ENCODE peak calls at places on chromosomes 12 and 14, in eight cellular contexts. O, D, C, Z, T, G, M and W are unnamed samples.

GRCh38 chr12:19130224-19131019 is 889 bp downstream of the PLEKHA5 start:
- DNase-seq in D (peak; percentile 83), Z (no peak), C (peak; percentile 6), O (no peak), M (peak; percentile 37), T (peak; percentile 67), G (peak; percentile 54), W (peak; percentile 43)

GRCh38 chr12:68611094-68611818 is 557 bp downstream of the RAP1B start:
- DNase-seq in C (peak; percentile 40), T (peak; percentile 83), D (peak; percentile 88), G (peak; percentile 75), M (peak; percentile 71), Z (peak; percentile 65), O (no peak), W (peak; percentile 41)

GRCh38 chr12:41223600-41223999 is 35.5 kb downstream of the PDZRN4 start:
- DNase-seq in G (no peak), Z (no peak), O (no peak), D (no peak), T (no peak), C (no peak), M (no peak), W (no peak)

GRCh38 chr14:74963705-74964271 is 8.4 kb upstream of the PGF start:
- DNase-seq in T (no peak), G (peak; percentile 34), D (no peak), C (no peak), M (no peak), O (no peak), Z (no peak), W (no peak)

GRCh38 chr14:60183724-60184596 is 18.8 kb upstream of the DHRS7 start:
- DNase-seq in Z (no peak), O (no peak), D (no peak), M (no peak), T (no peak), G (peak; percentile 76), C (peak; percentile 18), W (no peak)

GRCh38 chr12:41983896-41984295 is 160.8 kb downstream of the GXYLT1 start:
- DNase-seq in O (no peak), C (no peak), M (no peak), D (no peak), T (no peak), Z (no peak), G (no peak), W (no peak)

GRCh38 chr12:111691262-111691661 is 5.4 kb downstream of the ACAD10 start:
- DNase-seq in C (no peak), M (no peak), G (no peak), D (no peak), O (no peak), T (no peak), Z (no peak), W (no peak)

GRCh38 chr12:49295087-49296001 is at the start of gene PRPH:
- DNase-seq in Z (no peak), G (peak; percentile 33), C (no peak), T (peak; percentile 59), O (no peak), D (peak; percentile 80), M (no peak), W (no peak)

GRCh38 chr12:117069926-117070900 is 29.0 kb downstream of the TESC start:
- DNase-seq in T (no peak), M (peak; percentile 23), G (no peak), O (no peak), Z (no peak), D (peak; percentile 70), C (no peak), W (no peak)

GRCh38 chr12:31342314-31342713 is 16.4 kb upstream of the SINHCAF start:
- DNase-seq in Z (no peak), M (no peak), O (no peak), C (no peak), T (no peak), D (no peak), G (no peak), W (no peak)

GRCh38 chr12:102913453-102914226 is 3.4 kb downstream of the PAH start:
- DNase-seq in C (no peak), G (no peak), M (no peak), Z (no peak), D (no peak), O (no peak), T (no peak), W (no peak)

GRCh38 chr12:4221157-4221556 is 52.4 kb upstream of the CCND2 start:
- DNase-seq in T (no peak), D (no peak), M (no peak), C (no peak), G (no peak), Z (no peak), O (no peak), W (no peak)

GRCh38 chr12:80187660-80188090 is 88.3 kb downstream of the OTOGL start:
- DNase-seq in T (no peak), Z (no peak), G (peak; percentile 78), D (no peak), C (no peak), M (no peak), O (no peak), W (no peak)

GRCh38 chr12:54385251-54385914 is 850 bp upstream of the ZNF385A start:
- DNase-seq in M (no peak), T (no peak), Z (no peak), O (no peak), C (no peak), G (no peak), D (peak; percentile 74), W (no peak)

GRCh38 chr14:102295301-102295700 is 9.7 kb downstream of the MOK start:
- DNase-seq in C (no peak), M (no peak), Z (no peak), O (no peak), G (no peak), D (no peak), T (no peak), W (no peak)

GRCh38 chr12:69007166-69007857 is 74.3 kb upstream of the CPM start:
- DNase-seq in M (peak; percentile 29), Z (peak; percentile 34), D (no peak), O (no peak), C (no peak), G (peak; percentile 75), T (no peak), W (no peak)

GRCh38 chr12:58302487-58303011 is 361.2 kb downstream of the ATP23 start:
- DNase-seq in M (peak; percentile 17), C (no peak), O (no peak), Z (no peak), T (no peak), G (no peak), D (no peak), W (no peak)

GRCh38 chr14:60195179-60195810 is 30.1 kb upstream of the DHRS7 start:
- DNase-seq in O (no peak), G (no peak), T (no peak), C (no peak), M (no peak), D (no peak), Z (no peak), W (no peak)

GRCh38 chr12:23536293-23536692 is 413.2 kb downstream of the SOX5 start:
- DNase-seq in G (no peak), T (no peak), M (no peak), C (no peak), Z (no peak), O (no peak), D (no peak), W (no peak)

GRCh38 chr12:28814246-28814645 is 334.8 kb upstream of the FAR2 start:
- DNase-seq in C (no peak), G (no peak), O (no peak), D (no peak), M (no peak), T (no peak), Z (no peak), W (no peak)

GRCh38 chr12:88578821-88579518 is 1.3 kb downstream of the KITLG start:
- DNase-seq in D (no peak), T (no peak), O (no peak), G (peak; percentile 38), M (peak; percentile 43), C (no peak), Z (peak; percentile 53), W (no peak)

GRCh38 chr12:46452061-46452615 is 79.6 kb upstream of the SLC38A2 start:
- DNase-seq in O (no peak), T (no peak), C (no peak), M (no peak), G (no peak), Z (no peak), D (no peak), W (no peak)

GRCh38 chr12:88634008-88634407 is 53.7 kb upstream of the KITLG start:
- DNase-seq in T (no peak), D (no peak), C (no peak), G (no peak), Z (no peak), O (no peak), M (no peak), W (no peak)

GRCh38 chr12:63863658-63864455 is 19.4 kb downstream of the SRGAP1 start:
- DNase-seq in G (no peak), C (no peak), O (no peak), M (no peak), T (no peak), D (no peak), Z (no peak), W (no peak)
- H3K27ac ChIP-seq in G (no peak overlapping the region), C (no peak overlapping the region), O (no peak overlapping the region), M (peak overlapping the region; percentile 83), T (no peak overlapping the region), D (no peak overlapping the region), Z (no peak overlapping the region), W (no peak overlapping the region)

GRCh38 chr14:95442016-95442632 is 74.3 kb downstream of the SYNE3 start:
- DNase-seq in Z (no peak), M (no peak), C (no peak), T (no peak), O (no peak), D (no peak), G (no peak), W (no peak)
- H3K27ac ChIP-seq in Z (no peak overlapping the region), M (no peak overlapping the region), C (no peak overlapping the region), T (no peak overlapping the region), O (no peak overlapping the region), D (no peak overlapping the region), G (no peak overlapping the region), W (no peak overlapping the region)

GRCh38 chr14:99517643-99518381 is 36.6 kb downstream of the CCNK start:
- DNase-seq in G (no peak), T (peak; percentile 62), D (peak; percentile 63), C (no peak), O (no peak), M (peak; percentile 4), Z (no peak), W (no peak)

GRCh38 chr14:99518441-99519346 is 37.5 kb downstream of the CCNK start:
- DNase-seq in C (peak; percentile 74), Z (peak; percentile 76), T (peak; percentile 76), G (peak; percentile 64), D (peak; percentile 91), O (no peak), M (peak; percentile 86), W (no peak)

GRCh38 chr14:99516156-99517045 is 35.2 kb downstream of the CCNK start:
- DNase-seq in D (peak; percentile 72), M (no peak), Z (no peak), G (no peak), O (no peak), C (no peak), T (peak; percentile 63), W (no peak)

GRCh38 chr14:99515301-99516155 is 34.3 kb downstream of the CCNK start:
- DNase-seq in T (peak; percentile 55), M (no peak), O (no peak), D (peak; percentile 56), G (no peak), Z (no peak), C (no peak), W (no peak)

GRCh38 chr14:99517046-99517642 is 35.9 kb downstream of the CCNK start:
- DNase-seq in G (no peak), T (peak; percentile 59), M (no peak), C (no peak), O (no peak), Z (no peak), D (peak; percentile 72), W (no peak)
- H3K27ac ChIP-seq in G (no peak overlapping the region), T (no peak overlapping the region), M (no peak overlapping the region), C (no peak overlapping the region), O (no peak overlapping the region), Z (no peak overlapping the region), D (no peak overlapping the region), W (no peak overlapping the region)

GRCh38 chr14:68683326-68683725 is 109.5 kb downstream of the ZFP36L1 start:
- DNase-seq in G (no peak), D (no peak), M (no peak), C (no peak), T (peak; percentile 67), O (no peak), Z (no peak), W (no peak)
- H3K27ac ChIP-seq in G (no peak overlapping the region), D (peak overlapping the region; percentile 2), M (peak overlapping the region; percentile 81), C (peak overlapping the region; percentile 79), T (peak overlapping the region; percentile 57), O (peak overlapping the region; percentile 68), Z (peak overlapping the region; percentile 70), W (peak overlapping the region; percentile 61)